ENCODE peak calls at places on chromosomes 4 and X, in eight cellular contexts. G is NCI-H1436, K is Panc1, P is HTR-8/SVneo, Y is fibroblast of mammary gland, E is GM10248, O is NCI-H1048, Q is lower leg skin. C is an unnamed sample.
A peak's percentile ranks its signal among the peaks of the same experiment; 100 is the strongest.

GRCh38 chrX:68833855-68834331 is 5.1 kb downstream of the EFNB1 start:
- DNase-seq in G (no peak), Q (no peak), O (no peak), P (no peak), Y (no peak), E (no peak), K (no peak), C (no peak)

GRCh38 chr4:27819261-27819660 is 958.6 kb downstream of the STIM2 start:
- DNase-seq in Y (peak; percentile 4), E (no peak), P (no peak), Q (no peak), K (no peak), O (no peak), G (no peak), C (peak; percentile 3)

GRCh38 chrX:19793471-19793870 is 93.9 kb downstream of the SH3KBP1 start:
- DNase-seq in O (no peak), E (no peak), Y (peak; percentile 22), K (no peak), G (no peak), Q (no peak), P (no peak), C (no peak)

GRCh38 chr4:7630559-7631287 is 196.0 kb upstream of the PSAPL1 start:
- DNase-seq in Y (peak; percentile 93), G (no peak), E (no peak), O (no peak), Q (peak; percentile 53), P (peak; percentile 75), K (peak; percentile 53), C (peak; percentile 87)

GRCh38 chr4:13542577-13543042 is 1.7 kb downstream of the NKX3-2 start:
- DNase-seq in G (no peak), Y (no peak), P (no peak), E (peak; percentile 24), Q (no peak), O (no peak), K (no peak), C (no peak)

GRCh38 chrX:66489339-66489738 is 149.5 kb downstream of the EDA2R start:
- DNase-seq in E (no peak), K (no peak), P (no peak), Y (peak; percentile 4), Q (no peak), G (no peak), O (no peak), C (no peak)

GRCh38 chr4:83757121-83757621 is 221.3 kb downstream of the GPAT3 start:
- DNase-seq in E (no peak), K (no peak), Q (no peak), P (no peak), G (no peak), Y (peak; percentile 10), O (no peak), C (peak; percentile 10)

GRCh38 chr4:141142423-141142822 is 9.2 kb upstream of the RNF150 start:
- DNase-seq in G (no peak), E (no peak), Y (no peak), K (no peak), O (no peak), P (no peak), Q (no peak), C (no peak)

GRCh38 chrX:15714529-15714928 is 23.5 kb upstream of the CA5B start:
- DNase-seq in Q (no peak), Y (no peak), E (no peak), G (no peak), O (no peak), K (no peak), P (no peak), C (peak; percentile 25)

GRCh38 chr4:118400362-118400761 is 47.6 kb upstream of the PRSS12 start:
- DNase-seq in O (no peak), P (no peak), Y (no peak), Q (no peak), G (no peak), E (no peak), K (no peak), C (peak; percentile 44)

GRCh38 chrX:45472968-45473367 is 272.3 kb upstream of the DIPK2B start:
- DNase-seq in K (no peak), G (no peak), O (no peak), P (no peak), Y (peak; percentile 83), E (no peak), Q (no peak), C (peak; percentile 55)

GRCh38 chr4:88147799-88148217 is 10.6 kb downstream of the ABCG2 start:
- DNase-seq in O (no peak), Q (no peak), G (no peak), E (no peak), K (no peak), P (no peak), Y (no peak), C (no peak)

GRCh38 chrX:94942603-94943002 is 1268.6 kb downstream of the FAM133A start:
- DNase-seq in E (no peak), Q (no peak), Y (no peak), P (no peak), G (no peak), K (no peak), O (no peak), C (no peak)

GRCh38 chrX:32745323-32745722 is 466.0 kb downstream of the DMD start:
- DNase-seq in Y (no peak), E (no peak), O (no peak), G (no peak), K (no peak), P (no peak), Q (no peak), C (peak; percentile 0)

GRCh38 chr4:153809307-153809706 is 20.4 kb upstream of the SFRP2 start:
- DNase-seq in G (no peak), K (no peak), Q (no peak), Y (no peak), P (no peak), E (no peak), O (no peak), C (no peak)

GRCh38 chr4:11436673-11437072 is 8.0 kb upstream of the HS3ST1 start:
- DNase-seq in O (no peak), K (no peak), P (no peak), Q (no peak), G (no peak), Y (no peak), E (no peak), C (no peak)

GRCh38 chr4:156946508-156947197 is 24.9 kb downstream of the PDGFC start:
- DNase-seq in O (no peak), E (no peak), P (no peak), G (no peak), Y (peak; percentile 100), Q (peak; percentile 42), K (peak; percentile 93), C (peak; percentile 99)

C was measured in LHCN-M2.